ENCODE peak calls at places on chromosome 2, in eight cellular contexts. C, G, L, D, B, U, K and M are unnamed samples. For H3K4me1, the result is how much of the 10 kb centered on the place peaks cover.

GRCh38 chr2:186503827-186504606 is 18.0 kb downstream of the ZC3H15 start:
- DNase-seq in C (no peak), G (no peak), L (no peak), D (no peak), B (peak), U (no peak), K (peak), M (no peak)

GRCh38 chr2:113818382-113818951 is 62.0 kb upstream of the SLC35F5 start:
- DNase-seq in C (no peak), G (peak), L (peak), D (no peak), B (peak), U (peak), K (peak), M (peak)

GRCh38 chr2:33498291-33498956 is 22.0 kb downstream of the RASGRP3 start:
- DNase-seq in C (no peak), G (no peak), L (no peak), D (no peak), B (no peak), U (no peak), K (no peak), M (no peak)

GRCh38 chr2:21443494-21444105 is 319.8 kb downstream of the TDRD15 start:
- DNase-seq in C (no peak), G (no peak), L (no peak), D (no peak), B (no peak), U (no peak), K (peak), M (no peak)

GRCh38 chr2:235614176-235614860 is 120.5 kb downstream of the AGAP1 start:
- DNase-seq in C (no peak), G (no peak), L (no peak), D (no peak), B (no peak), U (no peak), K (no peak), M (no peak)

GRCh38 chr2:200624660-200625059 is 38.8 kb downstream of the AOX1 start:
- DNase-seq in C (no peak), G (no peak), L (no peak), D (no peak), B (no peak), U (no peak), K (no peak), M (no peak)

GRCh38 chr2:160290590-160290989 is 90.5 kb upstream of the ITGB6 start:
- DNase-seq in C (no peak), G (no peak), L (no peak), D (no peak), B (no peak), U (no peak), K (no peak), M (no peak)

GRCh38 chr2:239168575-239168974 is 232.2 kb downstream of the HDAC4 start:
- DNase-seq in C (peak), G (peak), L (peak), D (peak), B (no peak), U (no peak), K (no peak), M (peak)

GRCh38 chr2:203126971-203127370 is 111.8 kb upstream of the CYP20A1 start:
- DNase-seq in C (no peak), G (no peak), L (no peak), D (no peak), B (no peak), U (no peak), K (no peak), M (no peak)

GRCh38 chr2:45852450-45853150 is 201.1 kb downstream of the PRKCE start:
- DNase-seq in C (no peak), G (no peak), L (no peak), D (no peak), B (no peak), U (no peak), K (no peak), M (no peak)

GRCh38 chr2:202056611-202057010 is 16.4 kb upstream of the KIAA2012 start:
- DNase-seq in C (no peak), G (no peak), L (no peak), D (no peak), B (no peak), U (no peak), K (no peak), M (no peak)

GRCh38 chr2:47520825-47521665 is 118.1 kb downstream of the MSH2 start:
- DNase-seq in C (peak), G (peak), L (peak), D (peak), B (peak), U (peak), K (no peak), M (peak)

GRCh38 chr2:150062416-150062815 is 425.1 kb downstream of the RND3 start:
- DNase-seq in C (no peak), G (no peak), L (no peak), D (no peak), B (no peak), U (no peak), K (no peak), M (no peak)

GRCh38 chr2:116988303-116988702 is 826.2 kb upstream of the DDX18 start:
- DNase-seq in C (no peak), G (no peak), L (no peak), D (no peak), B (no peak), U (no peak), K (no peak), M (no peak)

GRCh38 chr2:199955007-199955338 is 318 bp downstream of the TYW5 start:
- DNase-seq in C (no peak), G (no peak), L (no peak), D (no peak), B (no peak), U (no peak), K (no peak), M (no peak)

GRCh38 chr2:196365923-196366322 is 194.5 kb upstream of the STK17B start:
- DNase-seq in C (no peak), G (no peak), L (no peak), D (no peak), B (no peak), U (no peak), K (no peak), M (no peak)

GRCh38 chr2:236979664-236980063 is 106.0 kb upstream of the COPS8 start:
- DNase-seq in C (no peak), G (no peak), L (no peak), D (no peak), B (no peak), U (no peak), K (no peak), M (no peak)

GRCh38 chr2:155418753-155419152 is 720.3 kb downstream of the KCNJ3 start:
- DNase-seq in C (no peak), G (no peak), L (no peak), D (no peak), B (no peak), U (no peak), K (no peak), M (no peak)

GRCh38 chr2:17648571-17648970 is 105.0 kb downstream of the SMC6 start:
- DNase-seq in C (no peak), G (no peak), L (no peak), D (no peak), B (no peak), U (no peak), K (no peak), M (no peak)

GRCh38 chr2:120310136-120310535 is 35.8 kb upstream of the INHBB start:
- DNase-seq in C (no peak), G (no peak), L (no peak), D (no peak), B (no peak), U (no peak), K (no peak), M (no peak)

GRCh38 chr2:224591245-224591644 is 6.1 kb upstream of the CUL3 start:
- DNase-seq in C (no peak), G (no peak), L (no peak), D (no peak), B (no peak), U (no peak), K (no peak), M (no peak)

GRCh38 chr2:67613227-67613626 is 216.1 kb downstream of the ETAA1 start:
- DNase-seq in C (no peak), G (no peak), L (no peak), D (no peak), B (no peak), U (no peak), K (no peak), M (no peak)

GRCh38 chr2:159086332-159086731 is 117.9 kb downstream of the TANC1 start:
- DNase-seq in C (no peak), G (no peak), L (no peak), D (no peak), B (peak), U (no peak), K (peak), M (no peak)

GRCh38 chr2:226799976-226800940 is 638 bp upstream of the IRS1 start:
- DNase-seq in C (peak), G (peak), L (no peak), D (no peak), B (no peak), U (no peak), K (no peak), M (peak)

GRCh38 chr2:10433948-10434884 is 13.9 kb downstream of the ODC1 start:
- DNase-seq in C (no peak), G (no peak), L (no peak), D (peak), B (no peak), U (no peak), K (no peak), M (no peak)

GRCh38 chr2:153476491-153477095 is 2.0 kb downstream of the RPRM start:
- DNase-seq in C (no peak), G (no peak), L (peak), D (no peak), B (no peak), U (no peak), K (peak), M (no peak)

GRCh38 chr2:36438454-36438977 is 82.9 kb downstream of the CRIM1 start:
- DNase-seq in C (no peak), G (peak), L (no peak), D (no peak), B (peak), U (peak), K (no peak), M (no peak)

GRCh38 chr2:207969249-207969648 is 56.1 kb downstream of the PLEKHM3 start:
- DNase-seq in C (no peak), G (no peak), L (no peak), D (no peak), B (no peak), U (no peak), K (no peak), M (no peak)

GRCh38 chr2:223047260-223047761 is 4.7 kb upstream of the KCNE4 start:
- DNase-seq in C (no peak), G (no peak), L (peak), D (no peak), B (no peak), U (no peak), K (peak), M (no peak)

GRCh38 chr2:31205186-31205585 is 12.1 kb downstream of the CAPN14 start:
- DNase-seq in C (no peak), G (no peak), L (no peak), D (no peak), B (no peak), U (no peak), K (no peak), M (no peak)

GRCh38 chr2:73117441-73117840 is 4.7 kb upstream of the RAB11FIP5 start:
- DNase-seq in C (no peak), G (no peak), L (no peak), D (no peak), B (no peak), U (no peak), K (no peak), M (no peak)

GRCh38 chr2:238166391-238167343 is 7.9 kb downstream of the ERFE start:
- DNase-seq in C (no peak), G (no peak), L (peak), D (peak), B (no peak), U (no peak), K (no peak), M (peak)

GRCh38 chr2:239035361-239035814 is 187.5 kb downstream of the TWIST2 start:
- DNase-seq in C (peak), G (no peak), L (no peak), D (peak), B (no peak), U (peak), K (no peak), M (no peak)

DNA sequence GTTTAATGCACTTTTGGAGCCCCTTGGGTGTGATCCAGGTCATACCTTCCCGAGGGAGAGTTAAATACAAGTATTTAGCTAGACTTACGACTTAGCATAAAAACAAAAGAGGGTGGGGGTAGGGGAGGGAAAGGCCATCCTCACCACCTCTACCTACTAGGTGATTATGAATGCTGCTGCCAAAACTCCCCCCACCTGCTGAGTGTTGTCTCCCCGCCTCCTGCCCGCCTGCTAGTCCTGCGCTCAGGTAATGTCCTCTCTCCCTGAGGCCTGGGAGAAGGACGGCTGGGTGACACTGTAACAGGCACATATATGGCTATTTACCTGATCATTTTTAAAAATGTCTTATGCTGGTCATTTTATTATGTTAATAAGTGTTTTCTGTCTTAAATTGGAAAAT is 3.0 kb upstream of the NCKAP5 start:
- DNase-seq in C (no peak), G (no peak), L (no peak), D (no peak), B (no peak), U (no peak), K (no peak), M (peak)
- H3K4me1 ChIP-seq in C (under half), G (under half), L (under half), D (under half), B (under half), U (under half), K (under half), M (under half)

DNA sequence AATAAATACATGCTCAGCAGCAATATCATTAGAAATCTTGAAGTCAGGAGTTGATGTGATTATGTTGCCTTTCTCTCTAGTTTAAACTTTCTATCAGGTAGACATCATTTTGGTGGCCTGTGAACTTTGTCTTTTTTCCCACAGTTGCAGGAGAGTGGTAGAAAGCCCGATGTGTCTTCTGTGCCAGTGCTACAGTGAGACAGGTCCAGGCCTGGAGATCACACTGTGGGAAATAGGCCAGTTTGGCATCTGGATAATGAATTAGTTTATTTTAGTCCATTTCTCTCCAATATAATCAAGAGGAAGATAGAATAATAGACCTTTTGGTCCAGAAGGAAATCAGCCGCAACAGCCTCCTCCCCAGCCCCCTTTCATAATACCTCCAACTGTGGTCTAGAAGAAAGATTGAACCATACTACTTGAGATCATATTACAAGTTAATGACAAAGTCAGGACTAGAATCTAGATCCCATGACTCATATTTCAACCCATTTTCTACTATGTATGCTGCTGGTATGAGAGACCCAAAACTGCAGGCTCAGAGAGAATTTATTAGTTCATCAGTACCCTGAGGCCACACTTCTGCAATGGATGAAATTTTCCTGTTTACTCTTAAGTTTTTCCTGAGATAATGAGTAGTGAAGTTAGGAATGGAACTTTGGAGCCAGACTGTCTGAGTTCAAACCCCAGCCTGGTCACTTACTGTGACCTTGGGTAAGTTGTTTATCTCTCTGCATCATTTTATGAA is 20.6 kb downstream of the KCMF1 start:
- DNase-seq in C (no peak), G (peak), L (no peak), D (no peak), B (peak), U (no peak), K (no peak), M (no peak)
- H3K4me1 ChIP-seq in C (under half), G (half or more), L (under half), D (half or more), B (under half), U (half or more), K (under half), M (under half)

GRCh38 chr2:6913415-6914157 is 3.6 kb upstream of the RNF144A start:
- DNase-seq in C (no peak), G (no peak), L (no peak), D (no peak), B (no peak), U (no peak), K (no peak), M (no peak)

GRCh38 chr2:6909431-6910385 is 7.5 kb upstream of the RNF144A start:
- DNase-seq in C (no peak), G (no peak), L (no peak), D (no peak), B (no peak), U (no peak), K (no peak), M (no peak)

GRCh38 chr2:6915399-6915798 is 1.8 kb upstream of the RNF144A start:
- DNase-seq in C (no peak), G (no peak), L (no peak), D (no peak), B (no peak), U (no peak), K (no peak), M (no peak)

GRCh38 chr2:6914829-6915228 is 2.4 kb upstream of the RNF144A start:
- DNase-seq in C (no peak), G (no peak), L (no peak), D (no peak), B (peak), U (no peak), K (no peak), M (no peak)

GRCh38 chr2:6911721-6912120 is 5.5 kb upstream of the RNF144A start:
- DNase-seq in C (no peak), G (no peak), L (no peak), D (no peak), B (no peak), U (no peak), K (no peak), M (no peak)
- H3K4me1 ChIP-seq in C (under half), G (under half), L (under half), D (under half), B (under half), U (under half), K (under half), M (under half)

GRCh38 chr2:55116598-55116964 is 66.3 kb upstream of the RTN4 start:
- DNase-seq in C (no peak), G (peak), L (no peak), D (no peak), B (no peak), U (no peak), K (no peak), M (no peak)

GRCh38 chr2:55115795-55116597 is 65.7 kb upstream of the RTN4 start:
- DNase-seq in C (no peak), G (peak), L (no peak), D (no peak), B (peak), U (no peak), K (no peak), M (no peak)

GRCh38 chr2:55114597-55114996 is 64.3 kb upstream of the RTN4 start:
- DNase-seq in C (no peak), G (no peak), L (no peak), D (no peak), B (no peak), U (no peak), K (no peak), M (no peak)

GRCh38 chr2:55118643-55119065 is 68.4 kb upstream of the RTN4 start:
- DNase-seq in C (no peak), G (no peak), L (no peak), D (no peak), B (no peak), U (no peak), K (no peak), M (no peak)

DNA sequence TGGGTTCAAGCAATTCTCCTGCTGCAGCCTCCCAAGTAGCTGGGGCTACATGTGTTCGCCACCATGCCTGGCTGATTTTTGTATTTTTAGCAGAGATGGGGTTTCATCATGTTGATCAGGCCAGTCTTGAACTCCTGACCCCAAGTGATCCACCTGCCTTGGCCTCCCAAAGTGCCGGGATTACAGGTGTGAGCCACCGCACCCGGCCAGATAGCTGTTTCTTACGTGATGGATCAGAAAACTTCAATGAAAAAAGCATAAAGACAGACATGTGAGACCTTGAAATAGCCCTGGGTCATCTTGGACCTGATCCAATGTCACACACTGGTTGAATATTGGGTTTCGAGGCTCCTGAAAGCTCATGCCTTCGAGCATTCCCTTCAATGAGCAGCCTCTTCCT is 66.7 kb upstream of the RTN4 start:
- DNase-seq in C (no peak), G (peak), L (no peak), D (no peak), B (no peak), U (no peak), K (no peak), M (no peak)
- H3K4me1 ChIP-seq in C (under half), G (half or more), L (under half), D (under half), B (under half), U (under half), K (half or more), M (under half)

GRCh38 chr2:74835831-74836674 is 2.1 kb downstream of the HK2 start:
- DNase-seq in C (no peak), G (no peak), L (no peak), D (no peak), B (peak), U (peak), K (peak), M (no peak)
- H3K4me1 ChIP-seq in C (under half), G (under half), L (under half), D (under half), B (under half), U (under half), K (under half), M (under half)

GRCh38 chr2:65387017-65387416 is 45.4 kb downstream of the SPRED2 start:
- DNase-seq in C (no peak), G (no peak), L (no peak), D (no peak), B (no peak), U (no peak), K (no peak), M (no peak)
- H3K4me1 ChIP-seq in C (under half), G (under half), L (under half), D (under half), B (under half), U (under half), K (under half), M (under half)